ENCODE peak calls at places on chromosomes 2 and 18, in five cellular contexts. C, I, F, E and J are unnamed samples.

GRCh38 chr2:213067888-213068287 is 83.5 kb downstream of the IKZF2 start:
- DNase-seq in C (no peak), I (no peak), F (no peak), E (no peak), J (no peak)

GRCh38 chr2:80496770-80497169 is 192.2 kb upstream of the LRRTM1 start:
- DNase-seq in C (no peak), I (no peak), F (no peak), E (no peak), J (no peak)

GRCh38 chr18:48848641-48849143 is 102.1 kb downstream of the SMAD7 start:
- DNase-seq in C (no peak), I (no peak), F (no peak), E (peak; percentile 46), J (no peak)

GRCh38 chr2:58182527-58182926 is 58.6 kb downstream of the FANCL start:
- DNase-seq in C (no peak), I (no peak), F (no peak), E (peak; percentile 12), J (no peak)

GRCh38 chr2:24972315-24972958 is 682 bp upstream of the DNAJC27 start:
- DNase-seq in C (peak; percentile 38), I (peak; percentile 15), F (no peak), E (peak; percentile 49), J (no peak)

GRCh38 chr2:10079192-10079930 is 850 bp downstream of the CYS1 start:
- DNase-seq in C (peak; percentile 39), I (no peak), F (no peak), E (peak; percentile 36), J (no peak)

GRCh38 chr2:187499941-187500532 is 52.0 kb upstream of the CALCRL start:
- DNase-seq in C (peak; percentile 58), I (no peak), F (no peak), E (peak; percentile 74), J (no peak)

GRCh38 chr18:10927290-10927979 is 221.9 kb downstream of the PIEZO2 start:
- DNase-seq in C (no peak), I (no peak), F (no peak), E (no peak), J (no peak)

GRCh38 chr2:234331566-234331965 is 165.3 kb downstream of the ARL4C start:
- DNase-seq in C (no peak), I (no peak), F (no peak), E (no peak), J (no peak)

GRCh38 chr2:237859533-237860272 is at the start of gene RAMP1:
- DNase-seq in C (no peak), I (no peak), F (no peak), E (no peak), J (no peak)

GRCh38 chr18:13269599-13270011 is 51.0 kb downstream of the LDLRAD4 start:
- DNase-seq in C (peak; percentile 46), I (no peak), F (no peak), E (no peak), J (no peak)
- H3K4me1 ChIP-seq in C (peaks cover 81% of the 10 kb centered on the region), I (peaks cover 52% of the 10 kb centered on the region), F (peaks cover 97% of the 10 kb centered on the region), E (no peaks in the 10 kb centered on the region), J (peaks cover 100% of the 10 kb centered on the region)

DNA sequence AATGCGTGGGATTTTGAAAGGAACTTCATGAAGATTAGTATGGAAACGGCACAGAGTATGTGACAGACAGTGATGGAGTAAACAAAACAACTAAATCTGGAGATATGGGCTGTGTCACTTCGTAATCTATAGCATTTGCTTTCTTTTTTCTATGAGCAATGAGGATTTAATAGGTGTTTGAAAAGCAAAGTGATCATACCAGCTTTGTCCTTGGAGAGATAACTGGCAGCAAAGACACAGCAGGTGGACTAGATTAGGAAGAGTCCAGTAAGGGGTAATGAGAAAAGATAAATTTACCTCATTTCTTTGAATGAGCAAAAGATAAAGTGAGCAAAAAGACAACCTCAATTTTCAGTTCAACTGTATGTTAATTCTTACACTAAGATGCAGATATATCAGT is 199.0 kb downstream of the LRP1B start:
- DNase-seq in C (no peak), I (no peak), F (no peak), E (no peak), J (no peak)
- H3K4me1 ChIP-seq in C (no peaks in the 10 kb centered on the region), I (no peaks in the 10 kb centered on the region), F (no peaks in the 10 kb centered on the region), E (no peaks in the 10 kb centered on the region), J (no peaks in the 10 kb centered on the region)

GRCh38 chr2:112643488-112643887 is 2.3 kb upstream of the SLC20A1 start:
- DNase-seq in C (no peak), I (no peak), F (no peak), E (no peak), J (no peak)
- H3K4me1 ChIP-seq in C (peaks cover 40% of the 10 kb centered on the region), I (peaks cover 32% of the 10 kb centered on the region), F (peaks cover 49% of the 10 kb centered on the region), E (peaks cover 34% of the 10 kb centered on the region), J (peaks cover 41% of the 10 kb centered on the region)

DNA sequence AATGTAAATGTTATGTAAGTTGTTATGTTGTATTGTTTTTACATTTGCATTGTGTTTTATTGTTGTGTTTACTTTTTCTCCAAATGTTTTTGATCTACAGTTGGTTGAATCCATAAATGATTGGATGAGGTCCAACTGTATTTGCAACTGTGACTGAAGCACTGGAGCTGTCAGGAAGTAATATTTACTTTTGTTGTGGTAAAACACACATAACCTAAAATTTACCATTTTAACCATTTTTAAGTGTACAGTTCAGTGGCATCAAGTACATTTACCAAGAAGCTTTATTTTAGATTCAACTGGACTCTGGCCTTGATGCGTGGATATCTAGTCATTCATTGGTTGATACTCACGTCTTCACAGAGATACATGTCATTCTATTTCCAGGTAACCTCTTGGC is 181.8 kb downstream of the THADA start:
- DNase-seq in C (no peak), I (no peak), F (no peak), E (no peak), J (no peak)
- H3K4me1 ChIP-seq in C (peaks cover 81% of the 10 kb centered on the region), I (no peaks in the 10 kb centered on the region), F (peaks cover 47% of the 10 kb centered on the region), E (peaks cover 13% of the 10 kb centered on the region), J (peaks cover 55% of the 10 kb centered on the region)

GRCh38 chr2:219508933-219509779 is 5.1 kb upstream of the ASIC4 start:
- DNase-seq in C (no peak), I (no peak), F (no peak), E (no peak), J (no peak)
- H3K4me1 ChIP-seq in C (peaks cover 47% of the 10 kb centered on the region), I (peaks cover 15% of the 10 kb centered on the region), F (peaks cover 72% of the 10 kb centered on the region), E (peaks cover 12% of the 10 kb centered on the region), J (peaks cover 41% of the 10 kb centered on the region)